ENCODE peak calls at places on chromosomes 11 and 22, in ten cellular contexts. P is tibial nerve, K is adrenal gland, Z is Peyer's patch, J is transverse colon, Y is heart left ventricle, X is stomach, G is breast epithelium, B is body of pancreas, V is upper lobe of left lung. N is an unnamed sample.

GRCh38 chr22:20567993-20568417 is 60.6 kb downstream of the MED15 start:
- DNase-seq in X (no peak), B (no peak), Z (no peak), J (no peak), V (no peak), K (no peak), G (no peak), P (no peak), Y (peak), N (no peak)

GRCh38 chr11:102521121-102521520 is 9.4 kb downstream of the MMP7 start:
- DNase-seq in Y (no peak), B (no peak), K (no peak), Z (no peak), V (no peak), G (no peak), X (no peak), P (no peak), J (no peak), N (no peak)

GRCh38 chr11:119041821-119042514 is 11.3 kb upstream of the SLC37A4 start:
- DNase-seq in K (no peak), Z (no peak), X (no peak), V (no peak), J (no peak), B (no peak), G (no peak), Y (no peak), P (no peak), N (no peak)

GRCh38 chr11:129190087-129190486 is 2.0 kb downstream of the ARHGAP32 start:
- DNase-seq in Z (no peak), G (no peak), X (peak), V (no peak), Y (no peak), J (peak), B (no peak), K (no peak), P (no peak), N (no peak)

GRCh38 chr11:60116996-60117790 is 28.7 kb downstream of the MS4A2 start:
- DNase-seq in G (no peak), J (no peak), V (no peak), Y (no peak), X (no peak), K (no peak), Z (no peak), B (no peak), P (no peak), N (no peak)

GRCh38 chr11:76772100-76772782 is 10.9 kb upstream of the TSKU start:
- DNase-seq in J (no peak), Y (peak), V (no peak), B (no peak), K (no peak), Z (no peak), X (no peak), P (no peak), G (no peak), N (no peak)

GRCh38 chr11:41047229-41047628 is 412.2 kb downstream of the LRRC4C start:
- DNase-seq in J (no peak), G (no peak), V (no peak), K (no peak), Y (no peak), X (no peak), Z (no peak), B (no peak), P (no peak), N (no peak)

GRCh38 chr11:67631427-67631826 is 1.7 kb upstream of the NUDT8 start:
- DNase-seq in Z (no peak), J (peak), G (no peak), X (no peak), P (no peak), V (peak), Y (peak), B (no peak), K (no peak), N (no peak)

GRCh38 chr11:11735586-11735985 is 106.2 kb upstream of the USP47 start:
- DNase-seq in P (no peak), Y (no peak), B (no peak), X (no peak), J (no peak), Z (no peak), K (no peak), V (no peak), G (no peak), N (no peak)

GRCh38 chr11:134587345-134587744 is 175.3 kb upstream of the B3GAT1 start:
- DNase-seq in P (no peak), Z (no peak), J (no peak), G (no peak), K (no peak), Y (no peak), X (no peak), B (no peak), V (no peak), N (no peak)

GRCh38 chr11:88231894-88232482 is 56.7 kb upstream of the RAB38 start:
- DNase-seq in Y (no peak), B (peak), G (no peak), J (no peak), X (no peak), K (peak), P (no peak), Z (no peak), V (no peak), N (no peak)

GRCh38 chr11:67697846-67698245 is 23.4 kb upstream of the ALDH3B2 start:
- DNase-seq in K (no peak), V (no peak), B (no peak), X (no peak), P (no peak), J (no peak), G (no peak), Y (no peak), Z (no peak), N (no peak)

GRCh38 chr11:68598816-68599653 is 85.3 kb upstream of the GAL start:
- DNase-seq in J (no peak), K (no peak), X (no peak), V (no peak), P (no peak), G (no peak), Z (no peak), Y (no peak), B (no peak), N (no peak)

GRCh38 chr11:72239849-72240460 is 4.0 kb downstream of the PHOX2A start:
- DNase-seq in B (peak), Z (no peak), K (no peak), V (peak), G (no peak), J (peak), Y (peak), X (peak), P (no peak), N (no peak)

GRCh38 chr11:113574171-113574570 is 99.0 kb upstream of the DRD2 start:
- DNase-seq in V (no peak), X (no peak), Y (no peak), G (no peak), Z (no peak), B (no peak), K (no peak), P (no peak), J (no peak), N (no peak)

GRCh38 chr11:81005595-81005994 is 1564.8 kb upstream of the TENM4 start:
- DNase-seq in X (no peak), G (no peak), Y (no peak), J (no peak), V (no peak), K (no peak), Z (no peak), P (no peak), B (no peak), N (peak)

GRCh38 chr11:117722074-117722473 is 74.9 kb downstream of the DSCAML1 start:
- DNase-seq in K (no peak), Z (no peak), V (no peak), B (no peak), J (no peak), Y (no peak), P (no peak), G (no peak), X (no peak), N (no peak)

GRCh38 chr11:47234669-47235075 is 13.9 kb downstream of the ACP2 start:
- DNase-seq in B (peak), Y (peak), J (peak), G (peak), K (peak), P (no peak), Z (no peak), X (peak), V (no peak), N (no peak)

GRCh38 chr22:17159504-17159951 is 451 bp upstream of the HDHD5 start:
- DNase-seq in G (no peak), K (peak), Z (peak), X (peak), J (peak), P (no peak), Y (peak), V (peak), B (peak), N (no peak)

GRCh38 chr22:41801147-41801819 is 804 bp downstream of the CCDC134 start:
- DNase-seq in Y (no peak), V (no peak), G (no peak), J (no peak), P (no peak), X (no peak), B (no peak), Z (no peak), K (no peak), N (no peak)

GRCh38 chr11:126158054-126158791 is 53.2 kb downstream of the RPUSD4 start:
- DNase-seq in J (no peak), K (no peak), P (no peak), G (no peak), V (no peak), X (no peak), Y (no peak), Z (no peak), B (no peak), N (no peak)

GRCh38 chr11:131033151-131033651 is 116.9 kb upstream of the SNX19 start:
- DNase-seq in V (no peak), P (no peak), Y (no peak), B (peak), X (no peak), K (no peak), Z (no peak), G (no peak), J (no peak), N (peak)

GRCh38 chr11:45473491-45473890 is 187.3 kb upstream of the SYT13 start:
- DNase-seq in B (no peak), P (no peak), V (no peak), Y (no peak), Z (no peak), J (no peak), G (peak), K (no peak), X (no peak), N (no peak)

GRCh38 chr11:114166897-114167323 is 107.4 kb downstream of the ZBTB16 start:
- DNase-seq in Y (no peak), P (peak), G (no peak), X (no peak), B (peak), J (no peak), V (no peak), K (no peak), Z (no peak), N (no peak)

GRCh38 chr11:77035580-77035979 is 1.4 kb downstream of the B3GNT6 start:
- DNase-seq in V (no peak), J (peak), K (no peak), X (peak), B (peak), P (no peak), Z (no peak), Y (no peak), G (no peak), N (no peak)

GRCh38 chr11:86996953-86997570 is 40.7 kb upstream of the TMEM135 start:
- DNase-seq in B (no peak), P (no peak), V (no peak), J (no peak), G (no peak), K (no peak), X (no peak), Z (no peak), Y (no peak), N (no peak)

GRCh38 chr22:38741166-38741565 is 14.6 kb downstream of the SUN2 start:
- DNase-seq in G (no peak), B (no peak), J (no peak), X (no peak), K (no peak), V (no peak), Y (peak), P (no peak), Z (no peak), N (no peak)

GRCh38 chr11:12284321-12285050 is 92.9 kb upstream of the PARVA start:
- DNase-seq in J (no peak), K (no peak), X (peak), P (no peak), G (no peak), Z (no peak), V (no peak), B (no peak), Y (no peak), N (no peak)

GRCh38 chr11:7376386-7376785 is 108.9 kb upstream of the OLFML1 start:
- DNase-seq in P (no peak), K (no peak), J (no peak), B (no peak), V (no peak), Y (no peak), Z (no peak), X (no peak), G (no peak), N (no peak)

GRCh38 chr11:109150603-109151002 is 271.4 kb upstream of the C11orf87 start:
- DNase-seq in V (no peak), X (no peak), K (no peak), G (no peak), Y (no peak), J (no peak), B (no peak), P (no peak), Z (no peak), N (no peak)

GRCh38 chr11:19076744-19077589 is 16.4 kb upstream of the MRGPRX2 start:
- DNase-seq in P (no peak), G (no peak), V (no peak), Z (peak), B (peak), J (peak), X (peak), Y (no peak), K (peak), N (no peak)

GRCh38 chr22:19814428-19814827 is 40.2 kb downstream of the GNB1L start:
- DNase-seq in V (no peak), Z (no peak), J (no peak), Y (no peak), P (no peak), X (peak), G (no peak), B (no peak), K (no peak), N (no peak)

GRCh38 chr11:116126540-116126939 is 622.3 kb upstream of the CADM1 start:
- DNase-seq in K (no peak), B (no peak), J (no peak), P (no peak), Z (no peak), G (no peak), Y (no peak), V (no peak), X (no peak), N (no peak)

GRCh38 chr22:44648821-44649566 is 53.0 kb upstream of the PRR5 start:
- DNase-seq in P (no peak), Z (no peak), V (peak), B (peak), G (no peak), J (peak), X (no peak), Y (peak), K (no peak), N (no peak)

GRCh38 chr11:57162179-57162898 is 19.4 kb upstream of the LRRC55 start:
- DNase-seq in K (no peak), Y (no peak), G (no peak), B (no peak), V (no peak), Z (no peak), J (no peak), X (no peak), P (no peak), N (no peak)

GRCh38 chr22:23246982-23247766 is 66.9 kb downstream of the BCR start:
- DNase-seq in X (no peak), K (no peak), Z (no peak), Y (no peak), V (no peak), G (no peak), B (no peak), J (no peak), P (no peak), N (no peak)

GRCh38 chr22:46004105-46004866 is 27.3 kb upstream of the WNT7B start:
- DNase-seq in V (no peak), J (no peak), P (no peak), B (no peak), K (no peak), X (no peak), G (no peak), Y (peak), Z (no peak), N (no peak)

DNA sequence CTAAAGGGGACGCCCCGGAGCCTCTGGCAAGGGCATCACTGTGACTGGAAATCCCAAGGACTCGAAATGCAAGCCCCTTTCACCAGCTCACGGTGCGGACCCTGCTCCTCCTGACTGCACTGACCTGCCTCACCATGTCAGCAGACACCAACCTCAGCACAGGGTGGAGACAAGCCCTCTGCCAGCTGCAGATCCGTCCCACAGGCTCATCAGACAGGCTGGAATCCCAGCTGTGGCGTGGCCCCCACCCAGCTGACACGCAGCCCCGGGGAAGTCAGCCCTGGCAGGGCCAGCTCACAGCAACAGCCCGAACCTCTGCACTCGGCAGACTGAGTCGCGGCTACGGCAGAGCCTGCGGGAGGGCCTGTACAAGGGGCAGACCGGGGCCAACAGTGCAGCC is 36.8 kb downstream of the BRD1 start:
- DNase-seq in X (no peak), Y (no peak), J (no peak), B (no peak), P (no peak), Z (no peak), K (no peak), V (peak), G (no peak), N (no peak)
- TF ChIP-seq POLR2A in X (no peak), Y (no peak), J (no peak), B (no peak), P (no peak), Z (no peak), K (no peak), V (no peak), G (no peak), N (no peak)

DNA sequence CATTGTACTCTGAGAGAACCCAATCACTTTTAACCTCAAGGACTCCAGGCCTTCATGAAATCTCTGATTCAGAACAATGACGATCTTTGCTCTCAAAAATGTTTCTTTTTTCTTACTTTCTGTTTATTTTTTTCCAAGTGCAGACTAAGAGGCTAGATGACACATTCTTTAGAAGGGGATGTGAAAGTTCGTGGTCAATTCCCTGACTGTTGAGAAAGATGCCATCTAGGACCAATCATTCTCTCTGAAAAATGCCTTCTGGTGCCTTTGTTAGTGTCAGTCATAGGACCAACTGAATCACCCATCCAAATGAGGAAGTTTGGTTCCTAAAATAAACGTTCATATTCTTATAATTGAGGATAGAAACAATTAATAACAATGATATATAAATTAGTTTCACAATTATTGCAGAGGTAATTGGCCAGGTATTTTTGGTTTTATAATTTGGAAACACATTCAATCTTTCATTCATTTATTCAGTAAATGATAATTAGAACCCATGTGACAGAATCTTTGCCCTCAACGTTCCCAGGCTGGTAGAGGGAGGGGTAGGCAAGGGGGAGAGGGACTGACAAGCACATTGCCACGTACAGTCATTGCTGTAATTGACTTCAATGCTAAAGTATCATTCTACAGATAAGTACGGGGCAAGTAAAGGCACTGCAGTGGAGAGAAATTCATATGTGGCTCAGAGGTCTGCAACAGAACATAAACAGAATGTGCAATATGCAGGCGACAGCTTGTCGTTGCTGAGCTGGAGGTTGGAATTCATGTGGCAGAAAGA is 333.4 kb upstream of the MPPED2 start:
- DNase-seq in K (no peak), Y (no peak), P (no peak), J (no peak), V (no peak), B (peak), X (no peak), Z (no peak), G (no peak), N (no peak)
- TF ChIP-seq POLR2A in K (no peak), Y (no peak), P (no peak), J (no peak), V (no peak), B (no peak), X (no peak), Z (no peak), G (no peak), N (no peak)

GRCh38 chr22:35411112-35411511 is 11.2 kb downstream of the MCM5 start:
- DNase-seq in G (no peak), K (no peak), J (peak), X (no peak), Y (peak), V (no peak), B (peak), P (no peak), Z (peak), N (no peak)
- TF ChIP-seq POLR2A in G (no peak), K (no peak), J (no peak), X (no peak), Y (no peak), V (no peak), B (no peak), P (no peak), Z (no peak), N (no peak)

GRCh38 chr11:34356576-34356917 is 1.3 kb downstream of the ABTB2 start:
- DNase-seq in B (peak), P (no peak), Z (no peak), K (no peak), J (no peak), X (no peak), Y (peak), G (no peak), V (no peak), N (no peak)

GRCh38 chr11:34356130-34356529 is 1.7 kb downstream of the ABTB2 start:
- DNase-seq in X (no peak), V (no peak), Z (no peak), B (no peak), Y (no peak), G (no peak), J (no peak), K (no peak), P (no peak), N (no peak)

GRCh38 chr11:34358258-34358665 is 452 bp upstream of the ABTB2 start:
- DNase-seq in Y (no peak), B (peak), G (no peak), J (peak), P (no peak), K (peak), Z (peak), X (peak), V (no peak), N (peak)

GRCh38 chr11:34357646-34358257 is at the start of gene ABTB2:
- DNase-seq in Z (peak), K (peak), J (peak), Y (peak), V (peak), G (peak), P (peak), B (peak), X (peak), N (peak)

GRCh38 chr11:34356918-34357645 is 728 bp downstream of the ABTB2 start:
- DNase-seq in P (no peak), X (peak), Z (peak), Y (peak), V (peak), J (peak), K (peak), G (no peak), B (peak), N (no peak)
- TF ChIP-seq POLR2A in P (no peak), X (no peak), Z (no peak), Y (no peak), V (no peak), J (no peak), K (peak), G (no peak), B (no peak), N (no peak)

N was measured in H54.